ENCODE peak calls at places on chromosomes 16 and 17, in six cellular contexts. K is stimulated activated CD4-positive, alpha-beta T cell treated with anti-CD3 and anti-CD28 coated beads, Interleukin-1b, Interleukin-23, amount 100 ng/mL, for 48 hours; G is cardiac muscle cell; L is heart left ventricle; C is neural progenitor cell; Y is heart right ventricle. B is an unnamed sample.

GRCh38 chr16:785563-786535 is 2.3 kb downstream of the RPUSD1 start:
- DNase-seq in K (peak; percentile 76), G (peak; percentile 64), L (peak; percentile 87), C (peak; percentile 89), Y (peak; percentile 75), B (no peak)

GRCh38 chr17:2064511-2064910 is 9.6 kb downstream of the HIC1 start:
- DNase-seq in K (no peak), G (peak; percentile 56), L (no peak), C (no peak), Y (no peak), B (no peak)

GRCh38 chr17:31595666-31596381 is 204.3 kb downstream of the RAB11FIP4 start:
- DNase-seq in K (no peak), G (no peak), L (no peak), C (no peak), Y (no peak), B (no peak)

GRCh38 chr17:5418858-5419355 is 555 bp downstream of the NUP88 start:
- DNase-seq in K (peak; percentile 73), G (peak; percentile 27), L (peak; percentile 58), C (no peak), Y (no peak), B (no peak)

GRCh38 chr16:8855051-8855786 is 13.6 kb downstream of the CARHSP1 start:
- DNase-seq in K (no peak), G (no peak), L (no peak), C (no peak), Y (no peak), B (no peak)

GRCh38 chr16:18809165-18809564 is 7.8 kb upstream of the ARL6IP1 start:
- DNase-seq in K (no peak), G (no peak), L (no peak), C (no peak), Y (no peak), B (no peak)

GRCh38 chr17:2892305-2892971 is 96.2 kb downstream of the RAP1GAP2 start:
- DNase-seq in K (no peak), G (peak; percentile 74), L (no peak), C (no peak), Y (no peak), B (no peak)

GRCh38 chr16:78748471-78748929 is 649.0 kb downstream of the WWOX start:
- DNase-seq in K (no peak), G (no peak), L (no peak), C (no peak), Y (no peak), B (peak; percentile 54)

GRCh38 chr17:39674702-39675389 is 6.6 kb downstream of the PNMT start:
- DNase-seq in K (no peak), G (peak; percentile 62), L (peak; percentile 61), C (no peak), Y (no peak), B (peak; percentile 88)

GRCh38 chr16:3740934-3741333 is 23.6 kb upstream of the TRAP1 start:
- DNase-seq in K (no peak), G (no peak), L (no peak), C (no peak), Y (no peak), B (no peak)

GRCh38 chr17:34054495-34054894 is 200.6 kb upstream of the CCL2 start:
- DNase-seq in K (no peak), G (no peak), L (no peak), C (no peak), Y (no peak), B (no peak)

GRCh38 chr17:64024215-64024654 is 3.8 kb upstream of the ICAM2 start:
- DNase-seq in K (no peak), G (no peak), L (no peak), C (no peak), Y (no peak), B (no peak)

GRCh38 chr17:36482611-36483504 is 3.6 kb upstream of the ZNHIT3 start:
- DNase-seq in K (peak; percentile 82), G (peak; percentile 87), L (peak; percentile 93), C (peak; percentile 93), Y (peak; percentile 87), B (peak; percentile 6)

GRCh38 chr16:30066882-30067583 is 1.5 kb downstream of the ALDOA start:
- DNase-seq in K (no peak), G (no peak), L (peak; percentile 69), C (no peak), Y (peak; percentile 56), B (no peak)

GRCh38 chr17:80692931-80693467 is 148.4 kb downstream of the RPTOR start:
- DNase-seq in K (no peak), G (no peak), L (no peak), C (peak; percentile 31), Y (no peak), B (no peak)

B was measured in NCI-H1436 treated with DMSO at 0.1 percent for 48 hours.